ENCODE peak calls at places on chromosomes 7 and 10, in four cellular contexts. One of them, this sample, is unnamed.

GRCh38 chr7:54802841-54803240 is 43.8 kb upstream of the SEC61G start:
- DNase-seq in upper lobe of right lung: no peak
- DNase-seq in CD8-positive, alpha-beta memory T cell: no peak
- DNase-seq in CD8-positive, alpha-beta T cell: no peak
- DNase-seq in this sample: no peak

GRCh38 chr10:61438141-61438984 is 14.8 kb downstream of the TMEM26 start:
- DNase-seq in upper lobe of right lung: no peak
- DNase-seq in CD8-positive, alpha-beta memory T cell: no peak
- DNase-seq in CD8-positive, alpha-beta T cell: no peak
- DNase-seq in this sample: peak; percentile 12

GRCh38 chr10:77036993-77037734 is 600.4 kb downstream of the KCNMA1 start:
- DNase-seq in upper lobe of right lung: no peak
- DNase-seq in CD8-positive, alpha-beta memory T cell: no peak
- DNase-seq in CD8-positive, alpha-beta T cell: no peak
- DNase-seq in this sample: no peak

GRCh38 chr10:59373071-59373470 is 10.7 kb upstream of the FAM13C start:
- DNase-seq in upper lobe of right lung: no peak
- DNase-seq in CD8-positive, alpha-beta memory T cell: no peak
- DNase-seq in CD8-positive, alpha-beta T cell: no peak
- DNase-seq in this sample: no peak

GRCh38 chr7:86008898-86009297 is 634.8 kb upstream of the GRM3 start:
- DNase-seq in upper lobe of right lung: no peak
- DNase-seq in CD8-positive, alpha-beta memory T cell: no peak
- DNase-seq in CD8-positive, alpha-beta T cell: no peak
- DNase-seq in this sample: no peak

GRCh38 chr10:3987142-3987974 is 202.3 kb upstream of the KLF6 start:
- DNase-seq in upper lobe of right lung: no peak
- DNase-seq in CD8-positive, alpha-beta memory T cell: no peak
- DNase-seq in CD8-positive, alpha-beta T cell: no peak
- DNase-seq in this sample: no peak

GRCh38 chr10:43689618-43689954 is 40.9 kb upstream of the ZNF32 start:
- DNase-seq in upper lobe of right lung: peak; percentile 87
- DNase-seq in CD8-positive, alpha-beta memory T cell: peak; percentile 11
- DNase-seq in CD8-positive, alpha-beta T cell: peak; percentile 34
- DNase-seq in this sample: no peak

GRCh38 chr10:114856544-114857287 is 35.1 kb downstream of the FHIP2A start:
- DNase-seq in upper lobe of right lung: no peak
- DNase-seq in CD8-positive, alpha-beta memory T cell: no peak
- DNase-seq in CD8-positive, alpha-beta T cell: no peak
- DNase-seq in this sample: no peak

GRCh38 chr7:121107923-121108498 is 119.5 kb downstream of the CPED1 start:
- DNase-seq in upper lobe of right lung: no peak
- DNase-seq in CD8-positive, alpha-beta memory T cell: no peak
- DNase-seq in CD8-positive, alpha-beta T cell: no peak
- DNase-seq in this sample: peak; percentile 55

GRCh38 chr7:12629816-12630614 is 57.4 kb upstream of the ARL4A start:
- DNase-seq in upper lobe of right lung: no peak
- DNase-seq in CD8-positive, alpha-beta memory T cell: no peak
- DNase-seq in CD8-positive, alpha-beta T cell: no peak
- DNase-seq in this sample: no peak

GRCh38 chr10:131710142-131710861 is 190.5 kb upstream of the PPP2R2D start:
- DNase-seq in upper lobe of right lung: peak; percentile 51
- DNase-seq in CD8-positive, alpha-beta memory T cell: no peak
- DNase-seq in CD8-positive, alpha-beta T cell: no peak
- DNase-seq in this sample: no peak

GRCh38 chr10:11685787-11686218 is 56.4 kb upstream of the ECHDC3 start:
- DNase-seq in upper lobe of right lung: peak; percentile 80
- DNase-seq in CD8-positive, alpha-beta memory T cell: no peak
- DNase-seq in CD8-positive, alpha-beta T cell: peak; percentile 47
- DNase-seq in this sample: peak; percentile 73

GRCh38 chr10:132965411-132966057 is 23.2 kb upstream of the CFAP46 start:
- DNase-seq in upper lobe of right lung: no peak
- DNase-seq in CD8-positive, alpha-beta memory T cell: no peak
- DNase-seq in CD8-positive, alpha-beta T cell: no peak
- DNase-seq in this sample: no peak

GRCh38 chr10:14433147-14433546 is 102.4 kb upstream of the FRMD4A start:
- DNase-seq in upper lobe of right lung: no peak
- DNase-seq in CD8-positive, alpha-beta memory T cell: no peak
- DNase-seq in CD8-positive, alpha-beta T cell: no peak
- DNase-seq in this sample: no peak

GRCh38 chr10:117537436-117537903 is 5.1 kb upstream of the EMX2 start:
- DNase-seq in upper lobe of right lung: no peak
- DNase-seq in CD8-positive, alpha-beta memory T cell: no peak
- DNase-seq in CD8-positive, alpha-beta T cell: no peak
- DNase-seq in this sample: no peak

GRCh38 chr7:1323178-1324027 is 90.7 kb downstream of the UNCX start:
- DNase-seq in upper lobe of right lung: no peak
- DNase-seq in CD8-positive, alpha-beta memory T cell: no peak
- DNase-seq in CD8-positive, alpha-beta T cell: no peak
- DNase-seq in this sample: no peak

GRCh38 chr10:14450041-14450491 is 119.3 kb upstream of the FRMD4A start:
- DNase-seq in upper lobe of right lung: no peak
- DNase-seq in CD8-positive, alpha-beta memory T cell: no peak
- DNase-seq in CD8-positive, alpha-beta T cell: no peak
- DNase-seq in this sample: no peak

GRCh38 chr10:125006921-125007391 is 65.0 kb downstream of the ZRANB1 start:
- DNase-seq in upper lobe of right lung: peak; percentile 40
- DNase-seq in CD8-positive, alpha-beta memory T cell: no peak
- DNase-seq in CD8-positive, alpha-beta T cell: no peak
- DNase-seq in this sample: no peak

GRCh38 chr10:70655316-70655715 is 17.0 kb upstream of the ADAMTS14 start:
- DNase-seq in upper lobe of right lung: no peak
- DNase-seq in CD8-positive, alpha-beta memory T cell: no peak
- DNase-seq in CD8-positive, alpha-beta T cell: no peak
- DNase-seq in this sample: no peak

GRCh38 chr7:51369746-51370145 is 53.1 kb upstream of the COBL start:
- DNase-seq in upper lobe of right lung: no peak
- DNase-seq in CD8-positive, alpha-beta memory T cell: no peak
- DNase-seq in CD8-positive, alpha-beta T cell: no peak
- DNase-seq in this sample: no peak

GRCh38 chr10:21826725-21827124 is 176.8 kb downstream of the DNAJC1 start:
- DNase-seq in upper lobe of right lung: no peak
- DNase-seq in CD8-positive, alpha-beta memory T cell: no peak
- DNase-seq in CD8-positive, alpha-beta T cell: no peak
- DNase-seq in this sample: no peak

GRCh38 chr10:44913312-44914079 is 2.4 kb downstream of the TMEM72 start:
- DNase-seq in upper lobe of right lung: no peak
- DNase-seq in CD8-positive, alpha-beta memory T cell: no peak
- DNase-seq in CD8-positive, alpha-beta T cell: peak; percentile 20
- DNase-seq in this sample: peak; percentile 56

GRCh38 chr7:34320412-34320811 is 337.6 kb upstream of the NPSR1 start:
- DNase-seq in upper lobe of right lung: no peak
- DNase-seq in CD8-positive, alpha-beta memory T cell: no peak
- DNase-seq in CD8-positive, alpha-beta T cell: no peak
- DNase-seq in this sample: no peak

GRCh38 chr7:144144426-144144825 is 21.4 kb downstream of the OR2A14 start:
- DNase-seq in upper lobe of right lung: no peak
- DNase-seq in CD8-positive, alpha-beta memory T cell: no peak
- DNase-seq in CD8-positive, alpha-beta T cell: no peak
- DNase-seq in this sample: no peak

GRCh38 chr10:5888843-5889623 is 660 bp downstream of the ANKRD16 start:
- DNase-seq in upper lobe of right lung: peak; percentile 74
- DNase-seq in CD8-positive, alpha-beta memory T cell: peak; percentile 24
- DNase-seq in CD8-positive, alpha-beta T cell: peak; percentile 16
- DNase-seq in this sample: peak; percentile 37

GRCh38 chr10:110436554-110437350 is 61.0 kb upstream of the DUSP5 start:
- DNase-seq in upper lobe of right lung: peak; percentile 21
- DNase-seq in CD8-positive, alpha-beta memory T cell: no peak
- DNase-seq in CD8-positive, alpha-beta T cell: no peak
- DNase-seq in this sample: no peak

GRCh38 chr10:50331486-50331885 is 80.2 kb upstream of the ASAH2 start:
- DNase-seq in upper lobe of right lung: no peak
- DNase-seq in CD8-positive, alpha-beta memory T cell: no peak
- DNase-seq in CD8-positive, alpha-beta T cell: no peak
- DNase-seq in this sample: no peak

GRCh38 chr10:50322075-50322474 is 70.8 kb upstream of the ASAH2 start:
- DNase-seq in upper lobe of right lung: no peak
- DNase-seq in CD8-positive, alpha-beta memory T cell: no peak
- DNase-seq in CD8-positive, alpha-beta T cell: no peak
- DNase-seq in this sample: no peak

GRCh38 chr10:50325449-50326188 is 74.3 kb upstream of the ASAH2 start:
- DNase-seq in upper lobe of right lung: peak; percentile 58
- DNase-seq in CD8-positive, alpha-beta memory T cell: no peak
- DNase-seq in CD8-positive, alpha-beta T cell: no peak
- DNase-seq in this sample: no peak

GRCh38 chr10:50324680-50325393 is 73.5 kb upstream of the ASAH2 start:
- DNase-seq in upper lobe of right lung: no peak
- DNase-seq in CD8-positive, alpha-beta memory T cell: no peak
- DNase-seq in CD8-positive, alpha-beta T cell: no peak
- DNase-seq in this sample: no peak

GRCh38 chr10:50326757-50327701 is 75.7 kb upstream of the ASAH2 start:
- DNase-seq in upper lobe of right lung: no peak
- DNase-seq in CD8-positive, alpha-beta memory T cell: no peak
- DNase-seq in CD8-positive, alpha-beta T cell: no peak
- DNase-seq in this sample: no peak
- H3K4me1 ChIP-seq in upper lobe of right lung: peaks cover 54% of the 10 kb centered on the region
- H3K4me1 ChIP-seq in CD8-positive, alpha-beta memory T cell: no peaks in the 10 kb centered on the region
- H3K4me1 ChIP-seq in CD8-positive, alpha-beta T cell: no peaks in the 10 kb centered on the region
- H3K4me1 ChIP-seq in this sample: no peaks in the 10 kb centered on the region

GRCh38 chr10:73875139-73875475 is 752 bp upstream of the CAMK2G start:
- DNase-seq in upper lobe of right lung: no peak
- DNase-seq in CD8-positive, alpha-beta memory T cell: no peak
- DNase-seq in CD8-positive, alpha-beta T cell: no peak
- DNase-seq in this sample: peak; percentile 75

GRCh38 chr10:73874267-73875138 is at the start of gene CAMK2G:
- DNase-seq in upper lobe of right lung: peak; percentile 93
- DNase-seq in CD8-positive, alpha-beta memory T cell: peak; percentile 76
- DNase-seq in CD8-positive, alpha-beta T cell: peak; percentile 67
- DNase-seq in this sample: peak; percentile 80

GRCh38 chr10:73871915-73872710 is 2.2 kb downstream of the CAMK2G start:
- DNase-seq in upper lobe of right lung: no peak
- DNase-seq in CD8-positive, alpha-beta memory T cell: no peak
- DNase-seq in CD8-positive, alpha-beta T cell: no peak
- DNase-seq in this sample: no peak

GRCh38 chr10:73873843-73874215 is 526 bp downstream of the CAMK2G start:
- DNase-seq in upper lobe of right lung: peak; percentile 68
- DNase-seq in CD8-positive, alpha-beta memory T cell: no peak
- DNase-seq in CD8-positive, alpha-beta T cell: no peak
- DNase-seq in this sample: no peak

GRCh38 chr10:73873163-73873842 is 1.1 kb downstream of the CAMK2G start:
- DNase-seq in upper lobe of right lung: no peak
- DNase-seq in CD8-positive, alpha-beta memory T cell: no peak
- DNase-seq in CD8-positive, alpha-beta T cell: no peak
- DNase-seq in this sample: no peak
- H3K4me1 ChIP-seq in upper lobe of right lung: peaks cover 27% of the 10 kb centered on the region
- H3K4me1 ChIP-seq in CD8-positive, alpha-beta memory T cell: peaks cover 55% of the 10 kb centered on the region
- H3K4me1 ChIP-seq in CD8-positive, alpha-beta T cell: peaks cover 66% of the 10 kb centered on the region
- H3K4me1 ChIP-seq in this sample: peaks cover 55% of the 10 kb centered on the region

DNA sequence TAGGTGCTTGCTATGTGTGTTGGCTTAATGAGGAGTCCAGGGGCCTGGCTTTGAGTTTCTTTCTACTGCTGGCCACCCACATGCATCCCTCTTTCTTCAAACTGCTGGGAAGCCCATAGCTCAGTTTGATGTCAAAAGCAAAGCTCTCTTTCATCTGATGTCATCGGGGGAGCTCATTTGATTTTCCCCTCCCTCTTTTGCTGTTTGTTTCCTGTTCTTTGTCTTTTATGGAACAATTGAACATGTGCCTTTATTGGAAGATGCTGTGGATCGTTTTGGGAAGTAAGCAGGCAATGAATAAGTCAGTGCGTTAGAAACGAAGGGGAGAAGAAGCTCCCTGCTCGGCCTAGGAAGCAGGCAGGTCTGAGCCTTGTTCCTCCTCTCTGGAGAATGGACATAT is 140.7 kb downstream of the GRK5 start:
- DNase-seq in upper lobe of right lung: no peak
- DNase-seq in CD8-positive, alpha-beta memory T cell: no peak
- DNase-seq in CD8-positive, alpha-beta T cell: no peak
- DNase-seq in this sample: no peak
- H3K4me1 ChIP-seq in upper lobe of right lung: peaks cover 37% of the 10 kb centered on the region
- H3K4me1 ChIP-seq in CD8-positive, alpha-beta memory T cell: no peaks in the 10 kb centered on the region
- H3K4me1 ChIP-seq in CD8-positive, alpha-beta T cell: no peaks in the 10 kb centered on the region
- H3K4me1 ChIP-seq in this sample: no peaks in the 10 kb centered on the region

GRCh38 chr7:108249458-108249857 is 119.3 kb upstream of the LAMB4 start:
- DNase-seq in upper lobe of right lung: no peak
- DNase-seq in CD8-positive, alpha-beta memory T cell: no peak
- DNase-seq in CD8-positive, alpha-beta T cell: no peak
- DNase-seq in this sample: no peak

GRCh38 chr7:108253275-108254044 is 123.3 kb upstream of the LAMB4 start:
- DNase-seq in upper lobe of right lung: no peak
- DNase-seq in CD8-positive, alpha-beta memory T cell: no peak
- DNase-seq in CD8-positive, alpha-beta T cell: no peak
- DNase-seq in this sample: no peak

GRCh38 chr7:108252177-108252576 is 122.0 kb upstream of the LAMB4 start:
- DNase-seq in upper lobe of right lung: no peak
- DNase-seq in CD8-positive, alpha-beta memory T cell: no peak
- DNase-seq in CD8-positive, alpha-beta T cell: no peak
- DNase-seq in this sample: no peak

GRCh38 chr7:108254259-108254658 is 124.1 kb upstream of the LAMB4 start:
- DNase-seq in upper lobe of right lung: no peak
- DNase-seq in CD8-positive, alpha-beta memory T cell: no peak
- DNase-seq in CD8-positive, alpha-beta T cell: no peak
- DNase-seq in this sample: no peak

DNA sequence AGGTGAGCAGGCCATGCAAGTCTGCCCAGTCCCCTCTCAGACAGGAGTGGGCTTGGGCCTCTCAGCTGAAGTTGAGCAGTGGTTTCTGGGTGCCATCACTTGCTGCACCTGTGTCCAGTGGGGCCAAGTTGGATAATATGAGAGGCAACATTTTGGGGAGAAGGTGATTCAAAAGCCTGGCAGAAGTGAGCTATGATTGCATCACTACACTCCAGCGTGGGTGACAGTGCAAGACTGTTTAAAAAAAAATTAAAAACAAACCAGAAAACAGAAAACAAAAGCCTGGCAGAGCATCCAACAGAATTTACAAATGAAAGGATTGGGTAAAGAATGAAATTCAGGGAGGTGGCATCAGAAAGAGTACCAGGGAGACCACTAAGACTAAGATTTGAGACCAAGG is 121.5 kb upstream of the LAMB4 start:
- DNase-seq in upper lobe of right lung: no peak
- DNase-seq in CD8-positive, alpha-beta memory T cell: no peak
- DNase-seq in CD8-positive, alpha-beta T cell: no peak
- DNase-seq in this sample: no peak
- H3K4me1 ChIP-seq in upper lobe of right lung: no peaks in the 10 kb centered on the region
- H3K4me1 ChIP-seq in CD8-positive, alpha-beta memory T cell: no peaks in the 10 kb centered on the region
- H3K4me1 ChIP-seq in CD8-positive, alpha-beta T cell: no peaks in the 10 kb centered on the region
- H3K4me1 ChIP-seq in this sample: no peaks in the 10 kb centered on the region

This sample was measured in naive thymus-derived CD4-positive, alpha-beta T cell.